ENCODE peak calls at places on chromosomes 13 and 19, in seven cellular contexts. S is tibial nerve; V is thyroid gland; L is heart right ventricle; K is naive thymus-derived CD4-positive, alpha-beta T cell; A is breast epithelium; C is hepatocyte. Z is an unnamed sample. For H3K4me1, the result is how much of the 10 kb centered on the place peaks cover.

GRCh38 chr13:68467160-68467559 is 1237.0 kb upstream of the PCDH9 start:
- DNase-seq in S (no peak), V (no peak), L (no peak), K (no peak), A (no peak), C (no peak), Z (no peak)

GRCh38 chr19:14571695-14572490 is at the start of gene NDUFB7:
- DNase-seq in S (peak), V (peak), L (peak), K (peak), A (peak), C (peak), Z (peak)

GRCh38 chr13:113724016-113724758 is 34.8 kb upstream of the TMEM255B start:
- DNase-seq in S (no peak), V (no peak), L (no peak), K (no peak), A (no peak), C (no peak), Z (no peak)

GRCh38 chr19:56748443-56748842 is 76.9 kb upstream of the ZNF835 start:
- DNase-seq in S (no peak), V (peak), L (no peak), K (no peak), A (no peak), C (no peak), Z (peak)

GRCh38 chr19:35377656-35378055 is 6.8 kb downstream of the GPR42 start:
- DNase-seq in S (no peak), V (no peak), L (no peak), K (no peak), A (no peak), C (no peak), Z (no peak)

GRCh38 chr19:958967-959685 is 25.0 kb upstream of the WDR18 start:
- DNase-seq in S (no peak), V (no peak), L (no peak), K (no peak), A (no peak), C (peak), Z (no peak)

GRCh38 chr13:80263745-80264513 is 77.0 kb downstream of the SPRY2 start:
- DNase-seq in S (no peak), V (no peak), L (no peak), K (no peak), A (no peak), C (no peak), Z (no peak)

GRCh38 chr13:31310781-31311180 is 111.0 kb downstream of the B3GLCT start:
- DNase-seq in S (no peak), V (peak), L (peak), K (no peak), A (no peak), C (no peak), Z (no peak)

GRCh38 chr19:48490980-48491792 is 20.4 kb downstream of the LMTK3 start:
- DNase-seq in S (no peak), V (peak), L (no peak), K (peak), A (no peak), C (peak), Z (peak)

GRCh38 chr13:114025432-114026127 is 51.7 kb upstream of the C13orf46 start:
- DNase-seq in S (no peak), V (no peak), L (peak), K (no peak), A (no peak), C (no peak), Z (peak)

GRCh38 chr13:33649212-33649917 is 168.6 kb upstream of the RFC3 start:
- DNase-seq in S (no peak), V (no peak), L (no peak), K (no peak), A (no peak), C (no peak), Z (no peak)

GRCh38 chr19:33472696-33473624 is 48.6 kb downstream of the PEPD start:
- DNase-seq in S (no peak), V (no peak), L (no peak), K (no peak), A (no peak), C (no peak), Z (peak)

GRCh38 chr13:53460776-53461175 is 432.2 kb downstream of the OLFM4 start:
- DNase-seq in S (no peak), V (no peak), L (no peak), K (no peak), A (no peak), C (no peak), Z (no peak)

GRCh38 chr13:82661126-82661525 is 1221.1 kb downstream of the SLITRK1 start:
- DNase-seq in S (no peak), V (no peak), L (no peak), K (no peak), A (no peak), C (no peak), Z (no peak)
- H3K27ac ChIP-seq in S (no peak), V (no peak), L (no peak), K (no peak), A (no peak), C (no peak), Z (no peak)

DNA sequence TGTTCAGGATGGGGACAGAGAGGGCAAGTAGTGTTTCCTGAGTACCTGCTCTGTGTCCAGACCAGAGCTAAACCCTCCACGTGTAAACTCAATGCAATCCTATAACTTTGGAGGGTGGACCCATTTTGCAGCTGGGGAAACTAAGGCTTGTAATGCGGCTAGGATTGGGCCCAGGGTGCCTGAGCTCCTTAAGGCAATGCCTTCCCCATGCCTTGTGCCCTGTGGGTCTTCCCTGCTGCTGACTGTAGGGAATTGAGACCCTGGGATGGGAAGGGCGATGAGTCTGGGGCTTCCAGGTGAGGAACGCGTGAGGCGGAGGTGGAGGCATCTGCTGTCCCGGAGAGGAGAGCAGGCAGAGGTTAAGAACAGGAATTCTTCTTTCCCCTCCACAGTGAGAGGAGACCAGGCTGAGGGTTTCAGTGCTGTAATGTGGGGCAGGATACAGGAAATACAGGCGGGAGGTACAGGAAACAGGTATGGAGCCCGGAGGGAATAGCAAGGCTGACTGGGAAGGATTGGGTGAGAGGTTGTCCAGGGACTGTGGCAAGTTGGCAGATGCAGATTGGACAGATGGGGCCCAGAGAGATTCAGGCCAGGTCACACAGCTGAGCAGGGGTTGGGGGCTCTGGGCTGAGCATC is 19.2 kb downstream of the SLC27A1 start:
- DNase-seq in S (no peak), V (no peak), L (no peak), K (no peak), A (no peak), C (no peak), Z (no peak)
- H3K4me1 ChIP-seq in S (under half), V (under half), L (under half), K (under half), A (under half), C (under half), Z (under half)

GRCh38 chr19:21328402-21328801 is 808 bp downstream of the ZNF708 start:
- DNase-seq in S (no peak), V (no peak), L (no peak), K (no peak), A (no peak), C (no peak), Z (no peak)

GRCh38 chr19:21326169-21326568 is 3.0 kb downstream of the ZNF708 start:
- DNase-seq in S (no peak), V (no peak), L (no peak), K (no peak), A (no peak), C (no peak), Z (no peak)

GRCh38 chr19:21328885-21329605 is at the start of gene ZNF708:
- DNase-seq in S (peak), V (peak), L (peak), K (peak), A (peak), C (peak), Z (peak)
- H3K27ac ChIP-seq in S (peak), V (peak), L (peak), K (peak), A (peak), C (peak), Z (peak)

GRCh38 chr19:51102991-51103390 is 5.2 kb downstream of the CTU1 start:
- DNase-seq in S (no peak), V (no peak), L (no peak), K (no peak), A (no peak), C (no peak), Z (no peak)
- H3K4me1 ChIP-seq in S (under half), V (under half), L (under half), K (under half), A (under half), C (under half), Z (under half)

GRCh38 chr19:12194827-12195500 is 32.1 kb downstream of the ZNF136 start:
- DNase-seq in S (peak), V (peak), L (peak), K (peak), A (peak), C (no peak), Z (peak)
- H3K27ac ChIP-seq in S (peak), V (peak), L (peak), K (peak), A (peak), C (no peak), Z (no peak)

GRCh38 chr19:7255631-7256030 is 38.6 kb downstream of the INSR start:
- DNase-seq in S (no peak), V (no peak), L (no peak), K (no peak), A (no peak), C (no peak), Z (no peak)
- H3K4me1 ChIP-seq in S (under half), V (under half), L (under half), K (under half), A (under half), C (under half), Z (under half)

GRCh38 chr19:16573296-16573695 is 1.1 kb upstream of the SLC35E1 start:
- DNase-seq in S (no peak), V (no peak), L (no peak), K (no peak), A (no peak), C (no peak), Z (no peak)

GRCh38 chr19:16571689-16572331 is 405 bp downstream of the SLC35E1 start:
- DNase-seq in S (no peak), V (peak), L (peak), K (peak), A (no peak), C (peak), Z (no peak)

GRCh38 chr19:16572332-16573211 is at the start of gene SLC35E1:
- DNase-seq in S (peak), V (peak), L (peak), K (peak), A (peak), C (peak), Z (peak)

GRCh38 chr19:16575282-16575681 is 3.1 kb upstream of the SLC35E1 start:
- DNase-seq in S (no peak), V (no peak), L (no peak), K (no peak), A (no peak), C (no peak), Z (no peak)

GRCh38 chr19:16573925-16574324 is 1.7 kb upstream of the SLC35E1 start:
- DNase-seq in S (no peak), V (no peak), L (no peak), K (no peak), A (no peak), C (no peak), Z (no peak)
- H3K27ac ChIP-seq in S (no peak), V (no peak), L (no peak), K (peak), A (peak), C (no peak), Z (no peak)

GRCh38 chr19:7264858-7265257 is 29.4 kb downstream of the INSR start:
- DNase-seq in S (no peak), V (no peak), L (no peak), K (no peak), A (no peak), C (no peak), Z (no peak)
- H3K4me1 ChIP-seq in S (under half), V (under half), L (under half), K (under half), A (under half), C (under half), Z (under half)

GRCh38 chr13:43816401-43816889 is 29.7 kb upstream of the ENOX1 start:
- DNase-seq in S (no peak), V (no peak), L (no peak), K (no peak), A (no peak), C (no peak), Z (no peak)

GRCh38 chr13:43815204-43815603 is 28.4 kb upstream of the ENOX1 start:
- DNase-seq in S (no peak), V (no peak), L (no peak), K (no peak), A (no peak), C (peak), Z (peak)
- H3K27ac ChIP-seq in S (no peak), V (no peak), L (peak), K (no peak), A (no peak), C (peak), Z (no peak)

GRCh38 chr13:48489003-48489402 is 43.9 kb downstream of the RCBTB2 start:
- DNase-seq in S (no peak), V (no peak), L (no peak), K (no peak), A (no peak), C (no peak), Z (no peak)
- H3K4me1 ChIP-seq in S (under half), V (under half), L (under half), K (half or more), A (under half), C (under half), Z (under half)

Z was measured in SJCRH30.